ENCODE peak calls at places on chromosome 22, in four cellular contexts. V is heart right ventricle, B is GM10248, A is iris pigment epithelial cell. L is an unnamed sample.

GRCh38 chr22:27991586-27992293 is 72.7 kb upstream of the PITPNB start:
- DNase-seq in V (no peak), B (no peak), A (no peak), L (no peak)

GRCh38 chr22:43110444-43110926 is at the start of gene BIK:
- DNase-seq in A (no peak), V (no peak), B (peak), L (peak)

GRCh38 chr22:49370841-49371301 is 456.8 kb downstream of the BRD1 start:
- DNase-seq in A (no peak), B (no peak), V (no peak), L (no peak)

GRCh38 chr22:32996702-32997101 is 61.5 kb downstream of the SYN3 start:
- DNase-seq in B (no peak), A (no peak), V (peak), L (no peak)

GRCh38 chr22:44848296-44848741 is 95.9 kb downstream of the ARHGAP8 start:
- DNase-seq in A (no peak), V (no peak), B (no peak), L (no peak)

GRCh38 chr22:30309981-30310672 is 16.6 kb downstream of the TBC1D10A start:
- DNase-seq in A (peak), B (peak), V (no peak), L (peak)

GRCh38 chr22:37443977-37444376 is 16.7 kb upstream of the ELFN2 start:
- DNase-seq in B (no peak), V (no peak), A (no peak), L (no peak)

GRCh38 chr22:45537734-45538181 is 35.1 kb downstream of the FBLN1 start:
- DNase-seq in B (no peak), A (peak), V (peak), L (peak)

GRCh38 chr22:31210830-31211503 is 1.1 kb upstream of the LIMK2 start:
- DNase-seq in A (peak), V (peak), B (no peak), L (no peak)

GRCh38 chr22:38223289-38223960 is 21.6 kb downstream of the MAFF start:
- DNase-seq in B (no peak), V (no peak), A (no peak), L (no peak)

GRCh38 chr22:42468841-42469240 is 36.6 kb upstream of the NFAM1 start:
- DNase-seq in V (no peak), B (no peak), A (peak), L (peak)

GRCh38 chr22:19035474-19036228 is 86.6 kb downstream of the DGCR2 start:
- DNase-seq in V (no peak), A (no peak), B (no peak), L (peak)

GRCh38 chr22:38757464-38757757 is 1.6 kb upstream of the SUN2 start:
- DNase-seq in B (no peak), A (no peak), V (no peak), L (no peak)

GRCh38 chr22:37137903-37138665 is 11.6 kb downstream of the IL2RB start:
- DNase-seq in V (no peak), B (no peak), A (no peak), L (no peak)

GRCh38 chr22:43376765-43377485 is 33.8 kb upstream of the SCUBE1 start:
- DNase-seq in B (peak), A (peak), V (no peak), L (no peak)

GRCh38 chr22:19905619-19906276 is 35.8 kb upstream of the COMT start:
- DNase-seq in B (no peak), A (no peak), V (no peak), L (no peak)

GRCh38 chr22:45548991-45549736 is 46.5 kb downstream of the FBLN1 start:
- DNase-seq in A (peak), B (no peak), V (no peak), L (peak)

GRCh38 chr22:37254206-37254866 is 10.3 kb upstream of the RAC2 start:
- DNase-seq in A (peak), B (no peak), V (no peak), L (peak)

GRCh38 chr22:17164392-17165024 is 5.4 kb upstream of the HDHD5 start:
- DNase-seq in V (no peak), B (no peak), A (peak), L (peak)

GRCh38 chr22:44839721-44840120 is 87.3 kb downstream of the ARHGAP8 start:
- DNase-seq in B (no peak), V (no peak), A (no peak), L (no peak)

GRCh38 chr22:41925783-41926460 is 684 bp downstream of the TNFRSF13C start:
- DNase-seq in A (peak), V (peak), B (peak), L (no peak)

GRCh38 chr22:44393066-44393465 is 80.3 kb upstream of the SHISAL1 start:
- DNase-seq in V (no peak), B (no peak), A (no peak), L (no peak)

GRCh38 chr22:35564975-35565867 is 24.6 kb downstream of the RASD2 start:
- DNase-seq in A (no peak), V (no peak), B (no peak), L (no peak)

GRCh38 chr22:42976534-42976933 is 38.4 kb downstream of the PACSIN2 start:
- DNase-seq in A (no peak), V (no peak), B (no peak), L (no peak)

GRCh38 chr22:46619240-46619829 is 851 bp upstream of the GRAMD4 start:
- DNase-seq in B (no peak), A (no peak), V (no peak), L (no peak)

GRCh38 chr22:50673231-50674126 is 856 bp downstream of the SHANK3 start:
- DNase-seq in B (no peak), A (no peak), V (no peak), L (no peak)